ENCODE peak calls at places on chromosomes 2 and 18, in nine cellular contexts. One of them, this sample, is unnamed.

GRCh38 chr18:72128649-72129048 is 415.5 kb downstream of the CBLN2 start:
- DNase-seq in tibial artery: no peak
- DNase-seq in omental fat pad: no peak
- DNase-seq in fibroblast of lung: peak; percentile 5
- DNase-seq in CD8-positive, alpha-beta T cell: no peak
- DNase-seq in AG04449: no peak
- DNase-seq in lower leg skin: no peak
- DNase-seq in body of pancreas: no peak
- DNase-seq in lung: no peak
- DNase-seq in this sample: no peak

GRCh38 chr2:152415811-152416210 is 80.8 kb downstream of the FMNL2 start:
- DNase-seq in tibial artery: no peak
- DNase-seq in omental fat pad: no peak
- DNase-seq in fibroblast of lung: no peak
- DNase-seq in CD8-positive, alpha-beta T cell: no peak
- DNase-seq in AG04449: no peak
- DNase-seq in lower leg skin: no peak
- DNase-seq in body of pancreas: no peak
- DNase-seq in lung: no peak
- DNase-seq in this sample: no peak

GRCh38 chr2:201730651-201731280 is 32.3 kb upstream of the MPP4 start:
- DNase-seq in tibial artery: no peak
- DNase-seq in omental fat pad: no peak
- DNase-seq in fibroblast of lung: no peak
- DNase-seq in CD8-positive, alpha-beta T cell: no peak
- DNase-seq in AG04449: no peak
- DNase-seq in lower leg skin: no peak
- DNase-seq in body of pancreas: no peak
- DNase-seq in lung: no peak
- DNase-seq in this sample: no peak

GRCh38 chr2:239827511-239827865 is 197.7 kb downstream of the NDUFA10 start:
- DNase-seq in tibial artery: peak; percentile 44
- DNase-seq in omental fat pad: peak; percentile 11
- DNase-seq in fibroblast of lung: no peak
- DNase-seq in CD8-positive, alpha-beta T cell: no peak
- DNase-seq in AG04449: no peak
- DNase-seq in lower leg skin: peak; percentile 62
- DNase-seq in body of pancreas: no peak
- DNase-seq in lung: no peak
- DNase-seq in this sample: no peak

GRCh38 chr2:204180671-204181070 is 244.1 kb downstream of the ICOS start:
- DNase-seq in tibial artery: no peak
- DNase-seq in omental fat pad: no peak
- DNase-seq in fibroblast of lung: no peak
- DNase-seq in CD8-positive, alpha-beta T cell: no peak
- DNase-seq in AG04449: no peak
- DNase-seq in lower leg skin: no peak
- DNase-seq in body of pancreas: no peak
- DNase-seq in lung: no peak
- DNase-seq in this sample: no peak

GRCh38 chr2:218010116-218010837 is 7.5 kb upstream of the TNS1 start:
- DNase-seq in tibial artery: peak; percentile 85
- DNase-seq in omental fat pad: no peak
- DNase-seq in fibroblast of lung: peak; percentile 48
- DNase-seq in CD8-positive, alpha-beta T cell: peak; percentile 9
- DNase-seq in AG04449: no peak
- DNase-seq in lower leg skin: no peak
- DNase-seq in body of pancreas: peak; percentile 82
- DNase-seq in lung: peak; percentile 36
- DNase-seq in this sample: no peak

GRCh38 chr2:105344704-105345345 is 7.5 kb downstream of the C2orf49 start:
- DNase-seq in tibial artery: no peak
- DNase-seq in omental fat pad: no peak
- DNase-seq in fibroblast of lung: no peak
- DNase-seq in CD8-positive, alpha-beta T cell: no peak
- DNase-seq in AG04449: no peak
- DNase-seq in lower leg skin: no peak
- DNase-seq in body of pancreas: no peak
- DNase-seq in lung: no peak
- DNase-seq in this sample: no peak

GRCh38 chr2:80496770-80497169 is 192.2 kb upstream of the LRRTM1 start:
- DNase-seq in tibial artery: no peak
- DNase-seq in omental fat pad: no peak
- DNase-seq in fibroblast of lung: peak; percentile 87
- DNase-seq in CD8-positive, alpha-beta T cell: no peak
- DNase-seq in AG04449: peak; percentile 34
- DNase-seq in lower leg skin: no peak
- DNase-seq in body of pancreas: no peak
- DNase-seq in lung: no peak
- DNase-seq in this sample: no peak

GRCh38 chr2:12032975-12033374 is 286.5 kb downstream of the LPIN1 start:
- DNase-seq in tibial artery: no peak
- DNase-seq in omental fat pad: no peak
- DNase-seq in fibroblast of lung: peak; percentile 52
- DNase-seq in CD8-positive, alpha-beta T cell: no peak
- DNase-seq in AG04449: no peak
- DNase-seq in lower leg skin: no peak
- DNase-seq in body of pancreas: no peak
- DNase-seq in lung: no peak
- DNase-seq in this sample: no peak

GRCh38 chr2:238857929-238858328 is 10.0 kb downstream of the TWIST2 start:
- DNase-seq in tibial artery: no peak
- DNase-seq in omental fat pad: no peak
- DNase-seq in fibroblast of lung: no peak
- DNase-seq in CD8-positive, alpha-beta T cell: no peak
- DNase-seq in AG04449: no peak
- DNase-seq in lower leg skin: peak; percentile 65
- DNase-seq in body of pancreas: no peak
- DNase-seq in lung: no peak
- DNase-seq in this sample: no peak

GRCh38 chr2:120818441-120818920 is 82.8 kb downstream of the GLI2 start:
- DNase-seq in tibial artery: peak; percentile 91
- DNase-seq in omental fat pad: no peak
- DNase-seq in fibroblast of lung: peak; percentile 95
- DNase-seq in CD8-positive, alpha-beta T cell: no peak
- DNase-seq in AG04449: no peak
- DNase-seq in lower leg skin: no peak
- DNase-seq in body of pancreas: peak; percentile 71
- DNase-seq in lung: no peak
- DNase-seq in this sample: peak; percentile 72

DNA sequence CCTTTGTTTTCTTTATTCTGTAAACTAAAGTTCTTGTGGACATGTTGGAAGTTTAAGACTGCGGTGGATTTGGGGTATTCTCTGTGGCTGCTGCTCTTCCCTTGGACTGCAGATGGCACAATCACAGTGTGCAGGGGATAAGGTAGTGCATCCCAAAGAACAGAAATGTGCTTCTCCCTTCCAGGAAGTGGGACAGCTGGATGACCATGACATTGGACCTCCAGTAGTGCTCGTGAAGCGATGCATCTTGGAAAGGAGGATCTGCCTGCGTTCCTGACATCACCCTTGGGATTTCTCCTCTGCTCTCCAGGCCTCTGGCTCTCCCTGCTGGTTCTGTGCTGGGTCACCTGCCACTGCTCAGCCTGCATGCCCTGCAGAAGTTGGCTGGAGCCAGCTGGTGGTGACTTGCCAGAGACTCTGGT is 109.9 kb downstream of the SLC4A3 start:
- DNase-seq in tibial artery: no peak
- DNase-seq in omental fat pad: no peak
- DNase-seq in fibroblast of lung: peak; percentile 36
- DNase-seq in CD8-positive, alpha-beta T cell: no peak
- DNase-seq in AG04449: no peak
- DNase-seq in lower leg skin: no peak
- DNase-seq in body of pancreas: no peak
- DNase-seq in lung: no peak
- DNase-seq in this sample: no peak
- TF ChIP-seq CTCF in tibial artery: peak; percentile 6
- TF ChIP-seq CTCF in omental fat pad: no peak
- TF ChIP-seq CTCF in fibroblast of lung: peak; percentile 54
- TF ChIP-seq CTCF in CD8-positive, alpha-beta T cell: no peak
- TF ChIP-seq CTCF in AG04449: peak; percentile 60
- TF ChIP-seq CTCF in lower leg skin: no peak
- TF ChIP-seq CTCF in body of pancreas: no peak
- TF ChIP-seq CTCF in lung: no peak
- TF ChIP-seq CTCF in this sample: peak; percentile 63

DNA sequence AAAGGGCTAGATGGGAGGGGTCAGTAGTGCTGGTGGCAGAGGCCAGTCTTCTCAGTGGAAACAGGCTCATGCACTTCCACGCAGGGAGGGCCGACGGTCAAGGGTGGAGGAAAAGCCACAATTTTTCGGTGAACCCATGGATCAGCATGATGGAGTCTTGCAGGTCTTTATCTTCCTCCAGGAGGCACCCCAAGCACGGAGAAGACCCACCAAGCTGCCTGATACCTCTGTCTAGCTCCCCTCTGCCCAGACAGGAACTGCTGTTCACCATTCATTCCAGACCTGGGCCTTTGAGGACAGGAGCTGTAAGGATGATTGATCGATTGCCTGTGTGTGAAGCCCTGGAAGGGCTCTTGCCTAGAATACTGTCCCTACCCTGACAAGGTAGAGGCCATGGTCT is 2.8 kb upstream of the LRRFIP1 start:
- DNase-seq in tibial artery: no peak
- DNase-seq in omental fat pad: no peak
- DNase-seq in fibroblast of lung: no peak
- DNase-seq in CD8-positive, alpha-beta T cell: no peak
- DNase-seq in AG04449: no peak
- DNase-seq in lower leg skin: no peak
- DNase-seq in body of pancreas: no peak
- DNase-seq in lung: no peak
- DNase-seq in this sample: no peak
- TF ChIP-seq CTCF in tibial artery: no peak
- TF ChIP-seq CTCF in omental fat pad: no peak
- TF ChIP-seq CTCF in fibroblast of lung: no peak
- TF ChIP-seq CTCF in CD8-positive, alpha-beta T cell: no peak
- TF ChIP-seq CTCF in AG04449: no peak
- TF ChIP-seq CTCF in lower leg skin: no peak
- TF ChIP-seq CTCF in body of pancreas: no peak
- TF ChIP-seq CTCF in lung: no peak
- TF ChIP-seq CTCF in this sample: no peak

GRCh38 chr18:3885209-3885792 is 435.3 kb downstream of the TGIF1 start:
- DNase-seq in tibial artery: no peak
- DNase-seq in omental fat pad: no peak
- DNase-seq in fibroblast of lung: no peak
- DNase-seq in CD8-positive, alpha-beta T cell: no peak
- DNase-seq in AG04449: no peak
- DNase-seq in lower leg skin: no peak
- DNase-seq in body of pancreas: no peak
- DNase-seq in lung: no peak
- DNase-seq in this sample: no peak
- TF ChIP-seq CTCF in tibial artery: no peak
- TF ChIP-seq CTCF in omental fat pad: no peak
- TF ChIP-seq CTCF in fibroblast of lung: no peak
- TF ChIP-seq CTCF in CD8-positive, alpha-beta T cell: no peak
- TF ChIP-seq CTCF in AG04449: peak; percentile 3
- TF ChIP-seq CTCF in lower leg skin: no peak
- TF ChIP-seq CTCF in body of pancreas: no peak
- TF ChIP-seq CTCF in lung: no peak
- TF ChIP-seq CTCF in this sample: no peak

GRCh38 chr2:236501026-236501425 is 68.6 kb upstream of the ACKR3 start:
- DNase-seq in tibial artery: no peak
- DNase-seq in omental fat pad: no peak
- DNase-seq in fibroblast of lung: no peak
- DNase-seq in CD8-positive, alpha-beta T cell: no peak
- DNase-seq in AG04449: no peak
- DNase-seq in lower leg skin: no peak
- DNase-seq in body of pancreas: no peak
- DNase-seq in lung: no peak
- DNase-seq in this sample: no peak

GRCh38 chr2:236503583-236503982 is 66.0 kb upstream of the ACKR3 start:
- DNase-seq in tibial artery: no peak
- DNase-seq in omental fat pad: no peak
- DNase-seq in fibroblast of lung: no peak
- DNase-seq in CD8-positive, alpha-beta T cell: no peak
- DNase-seq in AG04449: no peak
- DNase-seq in lower leg skin: no peak
- DNase-seq in body of pancreas: no peak
- DNase-seq in lung: no peak
- DNase-seq in this sample: no peak

GRCh38 chr2:236505071-236505470 is 64.6 kb upstream of the ACKR3 start:
- DNase-seq in tibial artery: no peak
- DNase-seq in omental fat pad: no peak
- DNase-seq in fibroblast of lung: no peak
- DNase-seq in CD8-positive, alpha-beta T cell: no peak
- DNase-seq in AG04449: no peak
- DNase-seq in lower leg skin: no peak
- DNase-seq in body of pancreas: no peak
- DNase-seq in lung: no peak
- DNase-seq in this sample: no peak

GRCh38 chr2:236501531-236501930 is 68.1 kb upstream of the ACKR3 start:
- DNase-seq in tibial artery: no peak
- DNase-seq in omental fat pad: no peak
- DNase-seq in fibroblast of lung: no peak
- DNase-seq in CD8-positive, alpha-beta T cell: no peak
- DNase-seq in AG04449: no peak
- DNase-seq in lower leg skin: no peak
- DNase-seq in body of pancreas: no peak
- DNase-seq in lung: no peak
- DNase-seq in this sample: no peak

DNA sequence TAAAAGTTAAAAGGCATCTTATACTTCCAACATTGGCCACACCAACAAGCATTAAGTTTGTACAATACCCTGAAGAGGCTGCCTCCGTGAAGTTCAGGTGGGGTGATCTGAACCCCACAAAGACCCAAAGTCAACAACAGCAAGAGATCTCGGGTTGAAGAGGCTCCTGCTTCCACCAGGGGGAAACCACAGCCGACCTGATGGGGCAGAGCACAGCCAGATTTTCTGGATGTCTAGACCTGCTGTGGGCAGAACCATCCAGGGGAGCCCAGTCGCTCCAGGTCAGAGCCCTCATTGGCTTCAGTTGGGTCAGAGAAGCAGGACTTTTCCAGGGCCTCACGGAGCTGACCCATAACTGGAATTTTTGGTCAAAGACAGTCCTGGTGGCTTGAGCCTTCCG is 66.5 kb upstream of the ACKR3 start:
- DNase-seq in tibial artery: no peak
- DNase-seq in omental fat pad: no peak
- DNase-seq in fibroblast of lung: no peak
- DNase-seq in CD8-positive, alpha-beta T cell: no peak
- DNase-seq in AG04449: no peak
- DNase-seq in lower leg skin: no peak
- DNase-seq in body of pancreas: no peak
- DNase-seq in lung: no peak
- DNase-seq in this sample: no peak
- TF ChIP-seq CTCF in tibial artery: peak; percentile 8
- TF ChIP-seq CTCF in omental fat pad: no peak
- TF ChIP-seq CTCF in fibroblast of lung: no peak
- TF ChIP-seq CTCF in CD8-positive, alpha-beta T cell: no peak
- TF ChIP-seq CTCF in AG04449: no peak
- TF ChIP-seq CTCF in lower leg skin: no peak
- TF ChIP-seq CTCF in body of pancreas: no peak
- TF ChIP-seq CTCF in lung: no peak
- TF ChIP-seq CTCF in this sample: peak; percentile 13

This sample was measured in AG09319.